ENCODE peak calls at places on chromosomes 13 and 19, in nine cellular contexts. One of them, this sample, is unnamed.

GRCh38 chr19:52138614-52139290 is 986 bp downstream of the ZNF616 start:
- DNase-seq in fibroblast of pulmonary artery: peak
- DNase-seq in SW 1271: no peak
- DNase-seq in PC-3: peak
- DNase-seq in AG04450: no peak
- DNase-seq in NCI-H748 treated with DMSO at 0.1 percent for 48 hours: peak
- DNase-seq in aorta: peak
- DNase-seq in sciatic nerve: no peak
- DNase-seq in anterior cingulate cortex: no peak
- DNase-seq in this sample: peak

GRCh38 chr13:28659611-28659970 is 661 bp downstream of the POMP start:
- DNase-seq in fibroblast of pulmonary artery: peak
- DNase-seq in SW 1271: no peak
- DNase-seq in PC-3: peak
- DNase-seq in AG04450: no peak
- DNase-seq in NCI-H748 treated with DMSO at 0.1 percent for 48 hours: no peak
- DNase-seq in aorta: no peak
- DNase-seq in sciatic nerve: no peak
- DNase-seq in anterior cingulate cortex: no peak
- DNase-seq in this sample: no peak

GRCh38 chr19:2083174-2083854 is 12.8 kb downstream of the MOB3A start:
- DNase-seq in fibroblast of pulmonary artery: no peak
- DNase-seq in SW 1271: no peak
- DNase-seq in PC-3: no peak
- DNase-seq in AG04450: no peak
- DNase-seq in NCI-H748 treated with DMSO at 0.1 percent for 48 hours: no peak
- DNase-seq in aorta: peak
- DNase-seq in sciatic nerve: no peak
- DNase-seq in anterior cingulate cortex: no peak
- DNase-seq in this sample: no peak

GRCh38 chr13:101178394-101178793 is 237.9 kb downstream of the NALCN start:
- DNase-seq in fibroblast of pulmonary artery: no peak
- DNase-seq in SW 1271: no peak
- DNase-seq in PC-3: no peak
- DNase-seq in AG04450: peak
- DNase-seq in NCI-H748 treated with DMSO at 0.1 percent for 48 hours: no peak
- DNase-seq in aorta: no peak
- DNase-seq in sciatic nerve: no peak
- DNase-seq in anterior cingulate cortex: no peak
- DNase-seq in this sample: no peak

GRCh38 chr13:79435549-79435948 is 29.5 kb upstream of the RBM26 start:
- DNase-seq in fibroblast of pulmonary artery: peak
- DNase-seq in SW 1271: no peak
- DNase-seq in PC-3: peak
- DNase-seq in AG04450: no peak
- DNase-seq in NCI-H748 treated with DMSO at 0.1 percent for 48 hours: no peak
- DNase-seq in aorta: no peak
- DNase-seq in sciatic nerve: no peak
- DNase-seq in anterior cingulate cortex: no peak
- DNase-seq in this sample: no peak

GRCh38 chr19:32421589-32422361 is 16.2 kb downstream of the DPY19L3 start:
- DNase-seq in fibroblast of pulmonary artery: peak
- DNase-seq in SW 1271: no peak
- DNase-seq in PC-3: no peak
- DNase-seq in AG04450: no peak
- DNase-seq in NCI-H748 treated with DMSO at 0.1 percent for 48 hours: no peak
- DNase-seq in aorta: no peak
- DNase-seq in sciatic nerve: no peak
- DNase-seq in anterior cingulate cortex: no peak
- DNase-seq in this sample: no peak

GRCh38 chr19:8831373-8831772 is 731 bp downstream of the ZNF558 start:
- DNase-seq in fibroblast of pulmonary artery: no peak
- DNase-seq in SW 1271: no peak
- DNase-seq in PC-3: no peak
- DNase-seq in AG04450: no peak
- DNase-seq in NCI-H748 treated with DMSO at 0.1 percent for 48 hours: no peak
- DNase-seq in aorta: no peak
- DNase-seq in sciatic nerve: no peak
- DNase-seq in anterior cingulate cortex: no peak
- DNase-seq in this sample: no peak

GRCh38 chr13:49374585-49375290 is 69.1 kb downstream of the CAB39L start:
- DNase-seq in fibroblast of pulmonary artery: peak
- DNase-seq in SW 1271: no peak
- DNase-seq in PC-3: peak
- DNase-seq in AG04450: peak
- DNase-seq in NCI-H748 treated with DMSO at 0.1 percent for 48 hours: no peak
- DNase-seq in aorta: no peak
- DNase-seq in sciatic nerve: no peak
- DNase-seq in anterior cingulate cortex: no peak
- DNase-seq in this sample: no peak

GRCh38 chr19:3511506-3512251 is 5.6 kb downstream of the FZR1 start:
- DNase-seq in fibroblast of pulmonary artery: no peak
- DNase-seq in SW 1271: no peak
- DNase-seq in PC-3: no peak
- DNase-seq in AG04450: no peak
- DNase-seq in NCI-H748 treated with DMSO at 0.1 percent for 48 hours: no peak
- DNase-seq in aorta: no peak
- DNase-seq in sciatic nerve: no peak
- DNase-seq in anterior cingulate cortex: no peak
- DNase-seq in this sample: no peak

GRCh38 chr13:93900735-93901134 is 578.7 kb downstream of the DCT start:
- DNase-seq in fibroblast of pulmonary artery: peak
- DNase-seq in SW 1271: no peak
- DNase-seq in PC-3: no peak
- DNase-seq in AG04450: no peak
- DNase-seq in NCI-H748 treated with DMSO at 0.1 percent for 48 hours: no peak
- DNase-seq in aorta: no peak
- DNase-seq in sciatic nerve: no peak
- DNase-seq in anterior cingulate cortex: no peak
- DNase-seq in this sample: no peak

GRCh38 chr13:63085851-63086250 is 1670.2 kb upstream of the PCDH20 start:
- DNase-seq in fibroblast of pulmonary artery: no peak
- DNase-seq in SW 1271: no peak
- DNase-seq in PC-3: no peak
- DNase-seq in AG04450: no peak
- DNase-seq in NCI-H748 treated with DMSO at 0.1 percent for 48 hours: no peak
- DNase-seq in aorta: no peak
- DNase-seq in sciatic nerve: no peak
- DNase-seq in anterior cingulate cortex: no peak
- DNase-seq in this sample: no peak

GRCh38 chr13:107590556-107590955 is 624.8 kb downstream of the LIG4 start:
- DNase-seq in fibroblast of pulmonary artery: no peak
- DNase-seq in SW 1271: no peak
- DNase-seq in PC-3: no peak
- DNase-seq in AG04450: no peak
- DNase-seq in NCI-H748 treated with DMSO at 0.1 percent for 48 hours: no peak
- DNase-seq in aorta: no peak
- DNase-seq in sciatic nerve: no peak
- DNase-seq in anterior cingulate cortex: no peak
- DNase-seq in this sample: no peak

GRCh38 chr13:49499889-49500660 is 4.3 kb downstream of the PHF11 start:
- DNase-seq in fibroblast of pulmonary artery: peak
- DNase-seq in SW 1271: no peak
- DNase-seq in PC-3: peak
- DNase-seq in AG04450: peak
- DNase-seq in NCI-H748 treated with DMSO at 0.1 percent for 48 hours: no peak
- DNase-seq in aorta: no peak
- DNase-seq in sciatic nerve: no peak
- DNase-seq in anterior cingulate cortex: no peak
- DNase-seq in this sample: no peak

GRCh38 chr13:26133851-26134250 is 82.0 kb upstream of the SHISA2 start:
- DNase-seq in fibroblast of pulmonary artery: peak
- DNase-seq in SW 1271: no peak
- DNase-seq in PC-3: peak
- DNase-seq in AG04450: no peak
- DNase-seq in NCI-H748 treated with DMSO at 0.1 percent for 48 hours: no peak
- DNase-seq in aorta: no peak
- DNase-seq in sciatic nerve: no peak
- DNase-seq in anterior cingulate cortex: no peak
- DNase-seq in this sample: no peak

GRCh38 chr13:42398542-42398941 is 126.6 kb downstream of the AKAP11 start:
- DNase-seq in fibroblast of pulmonary artery: peak
- DNase-seq in SW 1271: no peak
- DNase-seq in PC-3: no peak
- DNase-seq in AG04450: no peak
- DNase-seq in NCI-H748 treated with DMSO at 0.1 percent for 48 hours: no peak
- DNase-seq in aorta: no peak
- DNase-seq in sciatic nerve: no peak
- DNase-seq in anterior cingulate cortex: no peak
- DNase-seq in this sample: no peak

GRCh38 chr19:1171755-1172352 is 2.2 kb downstream of the SBNO2 start:
- DNase-seq in fibroblast of pulmonary artery: no peak
- DNase-seq in SW 1271: no peak
- DNase-seq in PC-3: peak
- DNase-seq in AG04450: no peak
- DNase-seq in NCI-H748 treated with DMSO at 0.1 percent for 48 hours: no peak
- DNase-seq in aorta: no peak
- DNase-seq in sciatic nerve: no peak
- DNase-seq in anterior cingulate cortex: no peak
- DNase-seq in this sample: no peak

GRCh38 chr13:113851826-113852535 is 11.9 kb downstream of the GAS6 start:
- DNase-seq in fibroblast of pulmonary artery: no peak
- DNase-seq in SW 1271: no peak
- DNase-seq in PC-3: no peak
- DNase-seq in AG04450: no peak
- DNase-seq in NCI-H748 treated with DMSO at 0.1 percent for 48 hours: no peak
- DNase-seq in aorta: peak
- DNase-seq in sciatic nerve: no peak
- DNase-seq in anterior cingulate cortex: no peak
- DNase-seq in this sample: no peak

GRCh38 chr13:76890036-76890435 is 3.8 kb upstream of the KCTD12 start:
- DNase-seq in fibroblast of pulmonary artery: peak
- DNase-seq in SW 1271: no peak
- DNase-seq in PC-3: peak
- DNase-seq in AG04450: no peak
- DNase-seq in NCI-H748 treated with DMSO at 0.1 percent for 48 hours: no peak
- DNase-seq in aorta: no peak
- DNase-seq in sciatic nerve: no peak
- DNase-seq in anterior cingulate cortex: no peak
- DNase-seq in this sample: no peak

GRCh38 chr13:20126460-20127262 is 34.2 kb downstream of the GJA3 start:
- DNase-seq in fibroblast of pulmonary artery: no peak
- DNase-seq in SW 1271: no peak
- DNase-seq in PC-3: no peak
- DNase-seq in AG04450: no peak
- DNase-seq in NCI-H748 treated with DMSO at 0.1 percent for 48 hours: no peak
- DNase-seq in aorta: no peak
- DNase-seq in sciatic nerve: no peak
- DNase-seq in anterior cingulate cortex: no peak
- DNase-seq in this sample: no peak

GRCh38 chr19:2201473-2202148 is 34.5 kb downstream of the PLEKHJ1 start:
- DNase-seq in fibroblast of pulmonary artery: no peak
- DNase-seq in SW 1271: no peak
- DNase-seq in PC-3: no peak
- DNase-seq in AG04450: no peak
- DNase-seq in NCI-H748 treated with DMSO at 0.1 percent for 48 hours: no peak
- DNase-seq in aorta: no peak
- DNase-seq in sciatic nerve: no peak
- DNase-seq in anterior cingulate cortex: no peak
- DNase-seq in this sample: no peak

GRCh38 chr19:35789978-35790944 is 14.9 kb downstream of the ARHGAP33 start:
- DNase-seq in fibroblast of pulmonary artery: no peak
- DNase-seq in SW 1271: no peak
- DNase-seq in PC-3: no peak
- DNase-seq in AG04450: no peak
- DNase-seq in NCI-H748 treated with DMSO at 0.1 percent for 48 hours: no peak
- DNase-seq in aorta: no peak
- DNase-seq in sciatic nerve: no peak
- DNase-seq in anterior cingulate cortex: no peak
- DNase-seq in this sample: no peak

GRCh38 chr19:43504426-43505185 is at the start of gene PHLDB3:
- DNase-seq in fibroblast of pulmonary artery: no peak
- DNase-seq in SW 1271: no peak
- DNase-seq in PC-3: peak
- DNase-seq in AG04450: no peak
- DNase-seq in NCI-H748 treated with DMSO at 0.1 percent for 48 hours: peak
- DNase-seq in aorta: peak
- DNase-seq in sciatic nerve: peak
- DNase-seq in anterior cingulate cortex: no peak
- DNase-seq in this sample: no peak

GRCh38 chr13:110376120-110376519 is 69.0 kb downstream of the COL4A2 start:
- DNase-seq in fibroblast of pulmonary artery: no peak
- DNase-seq in SW 1271: no peak
- DNase-seq in PC-3: no peak
- DNase-seq in AG04450: no peak
- DNase-seq in NCI-H748 treated with DMSO at 0.1 percent for 48 hours: no peak
- DNase-seq in aorta: no peak
- DNase-seq in sciatic nerve: no peak
- DNase-seq in anterior cingulate cortex: no peak
- DNase-seq in this sample: no peak

GRCh38 chr13:99150575-99151370 is 49.9 kb upstream of the UBAC2 start:
- DNase-seq in fibroblast of pulmonary artery: peak
- DNase-seq in SW 1271: no peak
- DNase-seq in PC-3: peak
- DNase-seq in AG04450: no peak
- DNase-seq in NCI-H748 treated with DMSO at 0.1 percent for 48 hours: no peak
- DNase-seq in aorta: no peak
- DNase-seq in sciatic nerve: no peak
- DNase-seq in anterior cingulate cortex: no peak
- DNase-seq in this sample: no peak

GRCh38 chr19:14072535-14073231 is at the start of gene MISP3:
- DNase-seq in fibroblast of pulmonary artery: no peak
- DNase-seq in SW 1271: no peak
- DNase-seq in PC-3: peak
- DNase-seq in AG04450: no peak
- DNase-seq in NCI-H748 treated with DMSO at 0.1 percent for 48 hours: peak
- DNase-seq in aorta: no peak
- DNase-seq in sciatic nerve: no peak
- DNase-seq in anterior cingulate cortex: no peak
- DNase-seq in this sample: no peak

GRCh38 chr19:48633148-48634035 is 3.8 kb downstream of the DBP start:
- DNase-seq in fibroblast of pulmonary artery: no peak
- DNase-seq in SW 1271: no peak
- DNase-seq in PC-3: no peak
- DNase-seq in AG04450: no peak
- DNase-seq in NCI-H748 treated with DMSO at 0.1 percent for 48 hours: no peak
- DNase-seq in aorta: no peak
- DNase-seq in sciatic nerve: peak
- DNase-seq in anterior cingulate cortex: no peak
- DNase-seq in this sample: no peak

GRCh38 chr13:42454749-42455148 is 119.2 kb upstream of the TNFSF11 start:
- DNase-seq in fibroblast of pulmonary artery: no peak
- DNase-seq in SW 1271: no peak
- DNase-seq in PC-3: no peak
- DNase-seq in AG04450: no peak
- DNase-seq in NCI-H748 treated with DMSO at 0.1 percent for 48 hours: no peak
- DNase-seq in aorta: no peak
- DNase-seq in sciatic nerve: no peak
- DNase-seq in anterior cingulate cortex: no peak
- DNase-seq in this sample: no peak

GRCh38 chr19:10201176-10201575 is 6.4 kb upstream of the DNMT1 start:
- DNase-seq in fibroblast of pulmonary artery: no peak
- DNase-seq in SW 1271: no peak
- DNase-seq in PC-3: no peak
- DNase-seq in AG04450: no peak
- DNase-seq in NCI-H748 treated with DMSO at 0.1 percent for 48 hours: no peak
- DNase-seq in aorta: no peak
- DNase-seq in sciatic nerve: no peak
- DNase-seq in anterior cingulate cortex: no peak
- DNase-seq in this sample: no peak

GRCh38 chr19:1082165-1082927 is 12.8 kb downstream of the POLR2E start:
- DNase-seq in fibroblast of pulmonary artery: no peak
- DNase-seq in SW 1271: no peak
- DNase-seq in PC-3: peak
- DNase-seq in AG04450: no peak
- DNase-seq in NCI-H748 treated with DMSO at 0.1 percent for 48 hours: peak
- DNase-seq in aorta: peak
- DNase-seq in sciatic nerve: no peak
- DNase-seq in anterior cingulate cortex: no peak
- DNase-seq in this sample: no peak

GRCh38 chr19:11242864-11243797 is 3.7 kb downstream of the ANGPTL8 start:
- DNase-seq in fibroblast of pulmonary artery: peak
- DNase-seq in SW 1271: no peak
- DNase-seq in PC-3: peak
- DNase-seq in AG04450: peak
- DNase-seq in NCI-H748 treated with DMSO at 0.1 percent for 48 hours: peak
- DNase-seq in aorta: peak
- DNase-seq in sciatic nerve: peak
- DNase-seq in anterior cingulate cortex: peak
- DNase-seq in this sample: peak

GRCh38 chr13:114203536-114203935 is 24.5 kb downstream of the CFAP97D2 start:
- DNase-seq in fibroblast of pulmonary artery: no peak
- DNase-seq in SW 1271: no peak
- DNase-seq in PC-3: no peak
- DNase-seq in AG04450: no peak
- DNase-seq in NCI-H748 treated with DMSO at 0.1 percent for 48 hours: no peak
- DNase-seq in aorta: no peak
- DNase-seq in sciatic nerve: no peak
- DNase-seq in anterior cingulate cortex: no peak
- DNase-seq in this sample: no peak

This sample was measured in substantia nigra.